ENCODE peak calls at places on chromosome 11, in five cellular contexts. E is NCI-H510A treated with DMSO at 0.1 percent for 48 hours; Z is A549; B is WTC11; Y is activated CD4-positive, alpha-beta T cell treated with anti-CD3 and anti-CD28 coated beads for 48 hours. T is an unnamed sample.

GRCh38 chr11:89463381-89463780 is 27.8 kb downstream of the NOX4 start:
- DNase-seq in E (no peak), Z (no peak), B (no peak), Y (no peak), T (no peak)

GRCh38 chr11:68503281-68503687 is 42.7 kb downstream of the PPP6R3 start:
- DNase-seq in E (no peak), Z (no peak), B (no peak), Y (no peak), T (no peak)

GRCh38 chr11:119676461-119677020 is 52.5 kb downstream of the NECTIN1 start:
- DNase-seq in E (no peak), Z (no peak), B (no peak), Y (no peak), T (no peak)

GRCh38 chr11:123799438-123799837 is 6.7 kb downstream of the OR6M1 start:
- DNase-seq in E (no peak), Z (no peak), B (no peak), Y (no peak), T (no peak)

GRCh38 chr11:102268083-102268984 is 49.0 kb upstream of the BIRC3 start:
- DNase-seq in E (no peak), Z (peak; percentile 92), B (peak; percentile 92), Y (peak; percentile 87), T (peak; percentile 87)

GRCh38 chr11:121754603-121755002 is 301.8 kb upstream of the SORL1-AS1 start:
- DNase-seq in E (no peak), Z (no peak), B (no peak), Y (no peak), T (no peak)

GRCh38 chr11:3056296-3057068 is 741 bp downstream of the CARS1 start:
- DNase-seq in E (no peak), Z (no peak), B (no peak), Y (peak; percentile 48), T (peak; percentile 70)

GRCh38 chr11:63610604-63611394 is 3.4 kb downstream of the PLAAT3 start:
- DNase-seq in E (no peak), Z (no peak), B (peak; percentile 35), Y (no peak), T (no peak)

GRCh38 chr11:68206211-68206610 is 6.9 kb downstream of the KMT5B start:
- DNase-seq in E (peak; percentile 80), Z (peak; percentile 60), B (no peak), Y (no peak), T (no peak)

GRCh38 chr11:131389582-131389981 is 19.2 kb downstream of the NTM start:
- DNase-seq in E (no peak), Z (no peak), B (no peak), Y (no peak), T (no peak)

GRCh38 chr11:31903225-31904074 is 92.3 kb upstream of the PAX6 start:
- DNase-seq in E (no peak), Z (no peak), B (no peak), Y (no peak), T (no peak)

GRCh38 chr11:5620606-5621521 is 3.9 kb upstream of the TRIM34 start:
- DNase-seq in E (peak; percentile 75), Z (peak; percentile 80), B (no peak), Y (no peak), T (no peak)

GRCh38 chr11:101336155-101336554 is 206.5 kb upstream of the PGR start:
- DNase-seq in E (no peak), Z (no peak), B (no peak), Y (no peak), T (no peak)

GRCh38 chr11:120704256-120704750 is 192.8 kb downstream of the GRIK4 start:
- DNase-seq in E (no peak), Z (no peak), B (no peak), Y (no peak), T (no peak)

GRCh38 chr11:11261629-11262028 is 91.4 kb downstream of the CSNK2A3 start:
- DNase-seq in E (no peak), Z (no peak), B (no peak), Y (no peak), T (no peak)

GRCh38 chr11:3090096-3090901 is 33.1 kb upstream of the CARS1 start:
- DNase-seq in E (no peak), Z (no peak), B (no peak), Y (no peak), T (no peak)

GRCh38 chr11:3221408-3222002 is 2.9 kb upstream of the MRGPRG start:
- DNase-seq in E (no peak), Z (no peak), B (peak; percentile 11), Y (no peak), T (no peak)

GRCh38 chr11:17722000-17722643 is 2.8 kb downstream of the MYOD1 start:
- DNase-seq in E (no peak), Z (peak; percentile 48), B (peak; percentile 75), Y (no peak), T (no peak)

GRCh38 chr11:19561011-19561410 is 151.6 kb upstream of the NAV2 start:
- DNase-seq in E (no peak), Z (no peak), B (no peak), Y (no peak), T (no peak)

GRCh38 chr11:123483058-123483457 is 53.0 kb downstream of the GRAMD1B start:
- DNase-seq in E (no peak), Z (peak; percentile 22), B (no peak), Y (peak; percentile 51), T (peak; percentile 26)

GRCh38 chr11:95485115-95485900 is 254.3 kb upstream of the SESN3 start:
- DNase-seq in E (no peak), Z (no peak), B (no peak), Y (no peak), T (no peak)

GRCh38 chr11:63614136-63614664 is at the start of gene PLAAT3:
- DNase-seq in E (peak; percentile 56), Z (peak; percentile 54), B (peak; percentile 76), Y (peak; percentile 38), T (peak; percentile 52)

GRCh38 chr11:112555491-112556364 is 295.1 kb upstream of the PLET1 start:
- DNase-seq in E (peak; percentile 25), Z (peak; percentile 12), B (peak; percentile 86), Y (peak; percentile 84), T (peak; percentile 71)

GRCh38 chr11:35135222-35135621 is 3.7 kb upstream of the CD44 start:
- DNase-seq in E (no peak), Z (no peak), B (no peak), Y (no peak), T (no peak)

GRCh38 chr11:589798-590197 is 13.5 kb downstream of the PHRF1 start:
- DNase-seq in E (no peak), Z (no peak), B (no peak), Y (no peak), T (no peak)

GRCh38 chr11:62508336-62509058 is 38.1 kb downstream of the AHNAK start:
- DNase-seq in E (peak; percentile 74), Z (peak; percentile 89), B (peak; percentile 75), Y (peak; percentile 12), T (peak; percentile 7)

GRCh38 chr11:74256370-74257133 is 54.9 kb downstream of the P4HA3 start:
- DNase-seq in E (no peak), Z (no peak), B (no peak), Y (no peak), T (no peak)

GRCh38 chr11:18773681-18774080 is 17.9 kb downstream of the PTPN5 start:
- DNase-seq in E (no peak), Z (no peak), B (no peak), Y (no peak), T (no peak)

GRCh38 chr11:113193894-113194293 is 120.5 kb upstream of the TTC12 start:
- DNase-seq in E (no peak), Z (no peak), B (no peak), Y (no peak), T (no peak)

GRCh38 chr11:70268526-70268925 is 2.0 kb upstream of the PPFIA1 start:
- DNase-seq in E (no peak), Z (no peak), B (no peak), Y (no peak), T (no peak)

GRCh38 chr11:112785717-112786116 is 175.5 kb upstream of the NCAM1 start:
- DNase-seq in E (no peak), Z (no peak), B (no peak), Y (no peak), T (no peak)

T was measured in activated CD8-positive, alpha-beta T cell treated with anti-CD3 and anti-CD28 coated beads for 36 hours.